ENCODE peak calls at places on chromosomes 7 and 10, in five cellular contexts. H, S, D, U and T are unnamed samples.
A peak's percentile ranks its signal among the peaks of the same experiment; 100 is the strongest.

GRCh38 chr10:104323721-104324686 is 14.3 kb downstream of the ITPRIP start:
- DNase-seq in H (no peak), S (no peak), D (no peak), U (no peak), T (no peak)

GRCh38 chr7:83921798-83922607 is 272.6 kb downstream of the SEMA3A start:
- DNase-seq in H (peak; percentile 69), S (no peak), D (no peak), U (no peak), T (no peak)

GRCh38 chr7:30921540-30921930 is 9.9 kb downstream of the AQP1 start:
- DNase-seq in H (no peak), S (peak; percentile 20), D (no peak), U (no peak), T (no peak)

GRCh38 chr10:65194555-65194954 is 1673.4 kb downstream of the REEP3 start:
- DNase-seq in H (no peak), S (no peak), D (no peak), U (no peak), T (no peak)

GRCh38 chr7:157224627-157225026 is 85.9 kb downstream of the UBE3C start:
- DNase-seq in H (peak; percentile 59), S (no peak), D (no peak), U (no peak), T (no peak)

GRCh38 chr10:67837519-67838314 is at the start of gene DNAJC12:
- DNase-seq in H (peak; percentile 82), S (no peak), D (no peak), U (no peak), T (no peak)

GRCh38 chr7:100642534-100642907 is 1.2 kb upstream of the TFR2 start:
- DNase-seq in H (no peak), S (peak; percentile 70), D (peak; percentile 88), U (no peak), T (no peak)

GRCh38 chr7:103532955-103533354 is 86.9 kb upstream of the SLC26A5 start:
- DNase-seq in H (no peak), S (no peak), D (no peak), U (no peak), T (no peak)

GRCh38 chr7:86937499-86937898 is 122.0 kb downstream of the ELAPOR2 start:
- DNase-seq in H (no peak), S (no peak), D (no peak), U (no peak), T (no peak)

GRCh38 chr10:351770-352318 is 216.6 kb downstream of the ZMYND11 start:
- DNase-seq in H (no peak), S (no peak), D (no peak), U (no peak), T (no peak)

GRCh38 chr10:120833222-120833928 is 17.8 kb upstream of the WDR11 start:
- DNase-seq in H (no peak), S (no peak), D (no peak), U (no peak), T (no peak)

GRCh38 chr7:135748770-135749169 is at the start of gene FAM180A:
- DNase-seq in H (peak; percentile 85), S (no peak), D (no peak), U (no peak), T (no peak)

GRCh38 chr10:91185239-91185875 is 35.1 kb upstream of the PCGF5 start:
- DNase-seq in H (peak; percentile 81), S (no peak), D (no peak), U (no peak), T (no peak)

GRCh38 chr7:100895956-100896742 is 461 bp upstream of the ACHE start:
- DNase-seq in H (no peak), S (peak; percentile 73), D (peak; percentile 76), U (no peak), T (peak; percentile 34)

GRCh38 chr10:93261961-93262610 is 188.4 kb downstream of the CYP26A1 start:
- DNase-seq in H (peak; percentile 58), S (no peak), D (no peak), U (no peak), T (no peak)

GRCh38 chr10:93261089-93261488 is 187.4 kb downstream of the CYP26A1 start:
- DNase-seq in H (no peak), S (no peak), D (no peak), U (no peak), T (peak; percentile 90)

GRCh38 chr10:93254180-93254847 is 180.6 kb downstream of the CYP26A1 start:
- DNase-seq in H (no peak), S (no peak), D (no peak), U (no peak), T (no peak)

DNA sequence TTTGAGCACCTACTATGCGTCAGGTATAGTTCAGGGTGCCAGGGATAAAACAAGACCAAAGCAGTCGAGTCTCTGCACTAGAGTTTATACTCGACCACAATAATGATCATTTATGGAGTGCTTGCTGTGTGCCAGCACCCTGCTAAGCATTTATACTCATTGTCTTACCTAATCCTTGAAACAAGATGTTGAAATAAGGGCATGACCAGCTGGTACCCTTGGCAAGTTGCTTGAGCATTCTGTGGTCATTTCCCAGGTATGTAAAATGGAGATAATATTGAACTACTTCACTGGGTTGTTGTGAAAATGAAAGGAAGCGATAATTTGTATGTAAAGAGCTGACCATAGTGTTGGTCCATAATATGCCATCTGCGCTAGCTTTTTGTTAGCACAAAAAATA is 185.4 kb downstream of the CYP26A1 start:
- DNase-seq in H (no peak), S (no peak), D (no peak), U (no peak), T (peak; percentile 45)
- H2AK5ac ChIP-seq in H (no peak overlapping the region), S (no peak overlapping the region), D (no peak overlapping the region), U (no peak overlapping the region), T (no peak overlapping the region)

GRCh38 chr7:27096756-27097514 is 1.1 kb upstream of the HOXA1 start:
- DNase-seq in H (peak; percentile 64), S (no peak), D (no peak), U (peak; percentile 8), T (no peak)
- H2AK5ac ChIP-seq in H (peak overlapping the region; percentile 94), S (no peak overlapping the region), D (no peak overlapping the region), U (no peak overlapping the region), T (no peak overlapping the region)

DNA sequence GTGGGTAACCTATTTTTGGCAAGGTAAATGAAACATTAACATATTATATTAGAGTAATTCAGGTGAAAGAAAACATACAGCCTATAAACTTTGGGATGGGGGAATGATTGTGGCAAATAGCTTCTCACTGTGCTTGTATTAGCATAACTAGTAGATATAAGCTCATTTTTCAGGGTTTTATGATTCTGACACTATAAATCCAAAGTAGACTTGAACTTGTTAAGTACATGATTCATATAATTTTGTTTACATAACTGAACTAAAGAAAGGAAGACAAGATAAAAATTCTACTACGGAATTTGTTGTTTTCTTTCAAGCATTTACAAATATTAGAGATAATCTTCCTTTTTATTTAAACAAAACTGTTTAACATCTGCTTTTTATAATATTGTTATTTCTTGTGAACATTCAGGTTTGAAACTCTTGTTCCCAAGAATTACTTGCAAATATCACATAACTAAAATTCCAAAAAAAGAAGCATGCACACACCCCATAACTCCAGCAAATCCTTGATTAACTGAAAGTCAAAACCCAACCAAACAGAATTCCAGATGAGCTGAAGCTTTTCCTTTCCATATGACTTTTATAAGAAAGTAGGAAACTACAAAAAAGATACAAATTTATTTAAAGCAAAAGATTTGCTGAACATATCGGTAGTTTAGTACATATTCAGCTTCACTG is 142.3 kb downstream of the JAZF1 start:
- DNase-seq in H (no peak), S (no peak), D (no peak), U (no peak), T (no peak)
- H2AK5ac ChIP-seq in H (no peak overlapping the region), S (no peak overlapping the region), D (no peak overlapping the region), U (no peak overlapping the region), T (no peak overlapping the region)

GRCh38 chr7:47576031-47576908 is 5.6 kb downstream of the TNS3 start:
- DNase-seq in H (peak; percentile 68), S (no peak), D (no peak), U (no peak), T (peak; percentile 98)

GRCh38 chr7:47577351-47577919 is 4.5 kb downstream of the TNS3 start:
- DNase-seq in H (no peak), S (no peak), D (no peak), U (no peak), T (no peak)

GRCh38 chr7:47574473-47575328 is 7.2 kb downstream of the TNS3 start:
- DNase-seq in H (peak; percentile 84), S (no peak), D (no peak), U (no peak), T (no peak)

GRCh38 chr7:47578581-47579270 is 3.2 kb downstream of the TNS3 start:
- DNase-seq in H (peak; percentile 66), S (no peak), D (no peak), U (no peak), T (no peak)

GRCh38 chr7:47576909-47577255 is 5.0 kb downstream of the TNS3 start:
- DNase-seq in H (no peak), S (no peak), D (no peak), U (no peak), T (peak; percentile 84)
- H2AK5ac ChIP-seq in H (peak overlapping the region; percentile 79), S (no peak overlapping the region), D (no peak overlapping the region), U (peak overlapping the region; percentile 50), T (peak overlapping the region; percentile 51)

DNA sequence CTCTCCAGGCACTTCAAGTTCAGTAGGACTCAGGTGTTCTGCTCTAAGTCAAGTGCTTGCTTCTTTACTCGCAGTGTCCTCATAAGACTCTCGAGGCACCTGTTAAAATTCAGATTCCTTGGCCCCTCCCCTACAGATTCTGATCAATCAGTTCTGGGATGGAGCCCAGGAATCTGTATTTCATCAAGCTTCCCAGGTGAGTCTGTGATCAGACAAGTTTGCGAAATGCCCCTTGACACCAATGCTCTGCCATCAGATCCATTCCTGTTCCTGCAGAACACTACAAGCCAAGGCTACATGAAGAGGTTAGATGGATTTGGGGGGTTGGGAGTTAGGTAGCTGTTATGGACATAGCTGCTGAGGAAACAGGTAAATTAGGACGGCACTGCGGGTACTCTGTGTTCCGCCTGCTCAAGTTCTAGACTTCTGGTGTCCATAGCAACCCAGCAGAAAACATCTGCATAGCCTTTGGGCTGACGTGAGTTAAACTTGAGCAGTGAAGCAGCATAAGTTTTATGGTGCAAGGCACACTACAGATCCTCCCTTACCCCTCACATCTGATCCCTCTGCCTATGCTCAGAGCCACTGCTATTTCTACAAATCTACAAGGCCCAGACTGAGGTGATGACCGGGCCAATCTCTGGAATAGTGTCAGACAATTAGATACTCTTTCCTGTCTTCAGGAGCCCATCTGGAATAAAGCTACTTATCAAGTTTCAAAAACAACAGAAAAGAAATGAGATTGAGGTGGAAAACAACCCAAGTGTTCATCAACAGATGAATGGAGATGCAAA is 6.9 kb upstream of the NCOA4 start:
- DNase-seq in H (no peak), S (no peak), D (no peak), U (no peak), T (peak; percentile 46)
- H2AK5ac ChIP-seq in H (no peak overlapping the region), S (no peak overlapping the region), D (no peak overlapping the region), U (no peak overlapping the region), T (no peak overlapping the region)